ENCODE peak calls at places on chromosomes 11 and 22, in five cellular contexts. E is HFFc6, D is astrocyte of the spinal cord, F is GM10248, C is HFF-Myc. R is an unnamed sample.

GRCh38 chr11:57273448-57274058 is 36.5 kb upstream of the APLNR start:
- DNase-seq in F (no peak), E (no peak), C (no peak), D (no peak), R (no peak)

GRCh38 chr11:20536784-20537183 is 62.6 kb upstream of the SLC6A5 start:
- DNase-seq in C (no peak), E (no peak), F (no peak), D (no peak), R (no peak)

GRCh38 chr11:95912902-95913560 is 10.9 kb downstream of the MTMR2 start:
- DNase-seq in D (peak; percentile 61), C (no peak), E (peak; percentile 11), F (no peak), R (no peak)

GRCh38 chr11:119368121-119369034 is 13.1 kb downstream of the USP2 start:
- DNase-seq in D (no peak), E (no peak), C (no peak), F (no peak), R (no peak)

GRCh38 chr11:118841469-118842222 is 42.0 kb upstream of the CXCR5 start:
- DNase-seq in E (no peak), C (no peak), D (no peak), F (peak; percentile 52), R (no peak)

GRCh38 chr11:120285256-120285655 is 39.8 kb upstream of the TLCD5 start:
- DNase-seq in C (no peak), F (no peak), D (no peak), E (no peak), R (no peak)

GRCh38 chr11:73972620-73973449 is 9.8 kb downstream of the UCP2 start:
- DNase-seq in C (no peak), E (no peak), F (no peak), D (no peak), R (no peak)

GRCh38 chr22:38125731-38126344 is 15.4 kb upstream of the BAIAP2L2 start:
- DNase-seq in E (no peak), C (no peak), D (no peak), F (no peak), R (no peak)

GRCh38 chr11:69027704-69028372 is 14.8 kb upstream of the MRGPRF start:
- DNase-seq in C (no peak), D (no peak), E (no peak), F (no peak), R (no peak)

GRCh38 chr11:6437423-6437822 is 3.4 kb downstream of the HPX start:
- DNase-seq in E (no peak), C (no peak), F (no peak), D (no peak), R (no peak)

GRCh38 chr11:128448487-128448886 is 138.9 kb downstream of the ETS1 start:
- DNase-seq in E (peak; percentile 64), C (no peak), D (peak; percentile 88), F (no peak), R (peak; percentile 100)
- TF ChIP-seq CTCF in E (no peak), C (no peak), D (no peak), F (no peak), R (peak; percentile 34)

DNA sequence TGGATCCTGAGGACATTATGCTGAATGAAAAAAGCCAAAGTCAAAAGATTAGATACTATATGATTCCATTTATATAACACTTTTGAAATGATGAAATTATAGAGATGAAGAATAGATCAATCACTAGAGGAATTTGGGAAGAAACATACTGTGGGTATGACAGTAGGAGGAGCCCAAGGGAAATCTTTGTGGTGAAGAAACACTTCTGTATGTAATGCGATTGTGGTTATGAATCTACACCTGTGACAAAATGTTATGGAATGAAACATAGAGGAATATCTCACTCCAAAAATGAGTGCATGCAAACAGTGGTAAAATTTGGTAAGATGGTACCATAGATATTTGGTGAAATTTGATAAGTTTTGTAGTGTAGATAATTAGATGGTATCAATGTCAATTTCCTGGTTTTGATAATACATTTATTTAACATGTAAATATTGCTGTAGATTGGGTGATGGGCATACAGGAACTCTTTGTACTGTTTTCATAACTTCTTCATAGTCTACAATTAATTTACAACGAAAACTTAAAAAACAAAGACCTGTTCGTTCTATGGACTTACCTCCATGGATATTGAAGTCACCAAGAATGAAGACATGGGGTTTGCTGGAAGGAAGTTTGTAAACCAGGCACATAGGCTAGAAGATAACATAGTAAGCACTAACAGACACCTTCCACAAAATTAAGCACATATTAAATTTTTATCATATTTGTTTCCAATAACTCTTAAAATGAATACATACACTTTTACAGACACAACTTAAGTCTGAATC is 11.5 kb downstream of the MRGPRX1 start:
- DNase-seq in D (no peak), E (no peak), C (no peak), F (no peak), R (no peak)
- TF ChIP-seq CTCF in D (no peak), E (no peak), C (no peak), F (no peak), R (peak; percentile 12)

GRCh38 chr11:19237813-19238212 is 2.9 kb downstream of the E2F8 start:
- DNase-seq in D (no peak), E (no peak), C (no peak), F (no peak), R (no peak)
- TF ChIP-seq CTCF in D (no peak), E (no peak), C (no peak), F (no peak), R (no peak)

GRCh38 chr22:45285431-45286058 is 796 bp downstream of the UPK3A start:
- DNase-seq in F (no peak), C (no peak), E (no peak), D (no peak), R (no peak)
- TF ChIP-seq CTCF in F (no peak), C (no peak), E (no peak), D (no peak), R (no peak)

DNA sequence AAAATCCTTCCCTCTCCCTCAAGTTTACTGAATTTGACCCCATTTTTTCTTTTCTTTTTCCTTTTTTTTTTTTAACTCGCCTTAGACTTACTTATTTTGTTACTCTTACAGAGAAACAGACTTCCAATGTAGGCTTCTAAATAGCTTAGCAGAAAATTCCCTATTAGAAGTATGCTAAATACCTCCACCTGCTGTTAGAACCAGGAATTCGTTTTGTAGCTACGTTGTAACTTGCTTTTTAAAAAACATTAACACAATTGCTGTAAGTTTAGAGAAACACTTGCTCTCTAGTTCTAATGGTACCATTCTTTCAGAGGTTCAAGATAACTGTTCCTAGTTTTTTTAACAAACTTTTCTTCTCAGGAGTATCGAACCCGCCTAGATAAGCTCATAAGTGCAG is 324.2 kb downstream of the DCDC1 start:
- DNase-seq in F (no peak), D (peak; percentile 8), E (no peak), C (no peak), R (peak; percentile 3)
- TF ChIP-seq CTCF in F (no peak), D (peak; percentile 36), E (no peak), C (no peak), R (peak; percentile 64)

GRCh38 chr11:122294041-122294440 is 178.0 kb upstream of the BLID start:
- DNase-seq in C (no peak), E (no peak), D (no peak), F (no peak), R (no peak)

GRCh38 chr11:122293298-122294023 is 177.4 kb upstream of the BLID start:
- DNase-seq in F (no peak), C (no peak), D (no peak), E (peak; percentile 8), R (no peak)
- TF ChIP-seq CTCF in F (no peak), C (peak; percentile 31), D (peak; percentile 11), E (peak; percentile 71), R (peak; percentile 71)